ENCODE peak calls at places on chromosomes 3 and 15, in five cellular contexts. One of them, this sample, is unnamed.

GRCh38 chr15:90058308-90058707 is 44.0 kb downstream of the IDH2 start:
- DNase-seq in lung: no peak
- DNase-seq in stimulated activated CD4-positive, alpha-beta T cell treated with anti-CD3 and anti-CD28 coated beads, Interleukin-4, amount 100 ng/mL, for 48 hours: no peak
- DNase-seq in neural crest cell: no peak
- DNase-seq in omental fat pad: no peak
- DNase-seq in this sample: no peak

GRCh38 chr3:52798978-52799476 is 4.4 kb downstream of the ITIH3 start:
- DNase-seq in lung: no peak
- DNase-seq in stimulated activated CD4-positive, alpha-beta T cell treated with anti-CD3 and anti-CD28 coated beads, Interleukin-4, amount 100 ng/mL, for 48 hours: no peak
- DNase-seq in neural crest cell: peak
- DNase-seq in omental fat pad: no peak
- DNase-seq in this sample: no peak

GRCh38 chr3:178001670-178002101 is 534.5 kb upstream of the KCNMB2 start:
- DNase-seq in lung: no peak
- DNase-seq in stimulated activated CD4-positive, alpha-beta T cell treated with anti-CD3 and anti-CD28 coated beads, Interleukin-4, amount 100 ng/mL, for 48 hours: peak
- DNase-seq in neural crest cell: no peak
- DNase-seq in omental fat pad: no peak
- DNase-seq in this sample: no peak

GRCh38 chr3:13192471-13193213 is 119.4 kb upstream of the IQSEC1 start:
- DNase-seq in lung: no peak
- DNase-seq in stimulated activated CD4-positive, alpha-beta T cell treated with anti-CD3 and anti-CD28 coated beads, Interleukin-4, amount 100 ng/mL, for 48 hours: no peak
- DNase-seq in neural crest cell: peak
- DNase-seq in omental fat pad: no peak
- DNase-seq in this sample: no peak

GRCh38 chr3:117563063-117563462 is 853.5 kb downstream of the TUSC7 start:
- DNase-seq in lung: no peak
- DNase-seq in stimulated activated CD4-positive, alpha-beta T cell treated with anti-CD3 and anti-CD28 coated beads, Interleukin-4, amount 100 ng/mL, for 48 hours: no peak
- DNase-seq in neural crest cell: no peak
- DNase-seq in omental fat pad: no peak
- DNase-seq in this sample: no peak

GRCh38 chr3:141070727-141071357 is 19.7 kb downstream of the SPSB4 start:
- DNase-seq in lung: no peak
- DNase-seq in stimulated activated CD4-positive, alpha-beta T cell treated with anti-CD3 and anti-CD28 coated beads, Interleukin-4, amount 100 ng/mL, for 48 hours: no peak
- DNase-seq in neural crest cell: no peak
- DNase-seq in omental fat pad: no peak
- DNase-seq in this sample: no peak

GRCh38 chr15:48120751-48121150 is at the start of gene SLC24A5:
- DNase-seq in lung: no peak
- DNase-seq in stimulated activated CD4-positive, alpha-beta T cell treated with anti-CD3 and anti-CD28 coated beads, Interleukin-4, amount 100 ng/mL, for 48 hours: no peak
- DNase-seq in neural crest cell: no peak
- DNase-seq in omental fat pad: no peak
- DNase-seq in this sample: no peak

GRCh38 chr15:55361048-55361447 is 42.0 kb downstream of the PIGB start:
- DNase-seq in lung: peak
- DNase-seq in stimulated activated CD4-positive, alpha-beta T cell treated with anti-CD3 and anti-CD28 coated beads, Interleukin-4, amount 100 ng/mL, for 48 hours: no peak
- DNase-seq in neural crest cell: no peak
- DNase-seq in omental fat pad: no peak
- DNase-seq in this sample: no peak

GRCh38 chr15:31517711-31518110 is 191.1 kb downstream of the KLF13 start:
- DNase-seq in lung: peak
- DNase-seq in stimulated activated CD4-positive, alpha-beta T cell treated with anti-CD3 and anti-CD28 coated beads, Interleukin-4, amount 100 ng/mL, for 48 hours: no peak
- DNase-seq in neural crest cell: no peak
- DNase-seq in omental fat pad: no peak
- DNase-seq in this sample: no peak

GRCh38 chr15:34609658-34610057 is 26.2 kb upstream of the GOLGA8B start:
- DNase-seq in lung: no peak
- DNase-seq in stimulated activated CD4-positive, alpha-beta T cell treated with anti-CD3 and anti-CD28 coated beads, Interleukin-4, amount 100 ng/mL, for 48 hours: no peak
- DNase-seq in neural crest cell: no peak
- DNase-seq in omental fat pad: no peak
- DNase-seq in this sample: no peak

GRCh38 chr3:32366638-32367368 is 24.9 kb upstream of the CMTM7 start:
- DNase-seq in lung: no peak
- DNase-seq in stimulated activated CD4-positive, alpha-beta T cell treated with anti-CD3 and anti-CD28 coated beads, Interleukin-4, amount 100 ng/mL, for 48 hours: no peak
- DNase-seq in neural crest cell: no peak
- DNase-seq in omental fat pad: no peak
- DNase-seq in this sample: no peak

GRCh38 chr3:129399145-129399894 is 29.1 kb downstream of the EFCAB12 start:
- DNase-seq in lung: peak
- DNase-seq in stimulated activated CD4-positive, alpha-beta T cell treated with anti-CD3 and anti-CD28 coated beads, Interleukin-4, amount 100 ng/mL, for 48 hours: peak
- DNase-seq in neural crest cell: peak
- DNase-seq in omental fat pad: peak
- DNase-seq in this sample: peak

GRCh38 chr15:80175436-80175835 is 22.6 kb downstream of the FAH start:
- DNase-seq in lung: no peak
- DNase-seq in stimulated activated CD4-positive, alpha-beta T cell treated with anti-CD3 and anti-CD28 coated beads, Interleukin-4, amount 100 ng/mL, for 48 hours: no peak
- DNase-seq in neural crest cell: no peak
- DNase-seq in omental fat pad: no peak
- DNase-seq in this sample: no peak

GRCh38 chr15:40340740-40341400 is at the start of gene CCDC9B:
- DNase-seq in lung: peak
- DNase-seq in stimulated activated CD4-positive, alpha-beta T cell treated with anti-CD3 and anti-CD28 coated beads, Interleukin-4, amount 100 ng/mL, for 48 hours: no peak
- DNase-seq in neural crest cell: no peak
- DNase-seq in omental fat pad: peak
- DNase-seq in this sample: peak

GRCh38 chr15:40105517-40106202 is 3.0 kb downstream of the BMF start:
- DNase-seq in lung: no peak
- DNase-seq in stimulated activated CD4-positive, alpha-beta T cell treated with anti-CD3 and anti-CD28 coated beads, Interleukin-4, amount 100 ng/mL, for 48 hours: no peak
- DNase-seq in neural crest cell: no peak
- DNase-seq in omental fat pad: no peak
- DNase-seq in this sample: no peak

GRCh38 chr15:81275711-81276417 is 48.1 kb downstream of the STARD5 start:
- DNase-seq in lung: no peak
- DNase-seq in stimulated activated CD4-positive, alpha-beta T cell treated with anti-CD3 and anti-CD28 coated beads, Interleukin-4, amount 100 ng/mL, for 48 hours: no peak
- DNase-seq in neural crest cell: no peak
- DNase-seq in omental fat pad: no peak
- DNase-seq in this sample: no peak

GRCh38 chr3:172546628-172547214 is 23.5 kb upstream of the TNFSF10 start:
- DNase-seq in lung: no peak
- DNase-seq in stimulated activated CD4-positive, alpha-beta T cell treated with anti-CD3 and anti-CD28 coated beads, Interleukin-4, amount 100 ng/mL, for 48 hours: no peak
- DNase-seq in neural crest cell: no peak
- DNase-seq in omental fat pad: no peak
- DNase-seq in this sample: no peak

GRCh38 chr3:61899700-61900462 is 338.5 kb downstream of the PTPRG start:
- DNase-seq in lung: no peak
- DNase-seq in stimulated activated CD4-positive, alpha-beta T cell treated with anti-CD3 and anti-CD28 coated beads, Interleukin-4, amount 100 ng/mL, for 48 hours: no peak
- DNase-seq in neural crest cell: no peak
- DNase-seq in omental fat pad: no peak
- DNase-seq in this sample: no peak

GRCh38 chr3:294096-294495 is 97.5 kb downstream of the CHL1 start:
- DNase-seq in lung: peak
- DNase-seq in stimulated activated CD4-positive, alpha-beta T cell treated with anti-CD3 and anti-CD28 coated beads, Interleukin-4, amount 100 ng/mL, for 48 hours: no peak
- DNase-seq in neural crest cell: no peak
- DNase-seq in omental fat pad: no peak
- DNase-seq in this sample: no peak

GRCh38 chr15:40081691-40082194 is 26.9 kb downstream of the BMF start:
- DNase-seq in lung: peak
- DNase-seq in stimulated activated CD4-positive, alpha-beta T cell treated with anti-CD3 and anti-CD28 coated beads, Interleukin-4, amount 100 ng/mL, for 48 hours: no peak
- DNase-seq in neural crest cell: peak
- DNase-seq in omental fat pad: no peak
- DNase-seq in this sample: peak

GRCh38 chr3:35777065-35777464 is 137.7 kb downstream of the ARPP21 start:
- DNase-seq in lung: no peak
- DNase-seq in stimulated activated CD4-positive, alpha-beta T cell treated with anti-CD3 and anti-CD28 coated beads, Interleukin-4, amount 100 ng/mL, for 48 hours: no peak
- DNase-seq in neural crest cell: no peak
- DNase-seq in omental fat pad: no peak
- DNase-seq in this sample: no peak

GRCh38 chr3:126013742-126014141 is 44.8 kb downstream of the ROPN1B start:
- DNase-seq in lung: no peak
- DNase-seq in stimulated activated CD4-positive, alpha-beta T cell treated with anti-CD3 and anti-CD28 coated beads, Interleukin-4, amount 100 ng/mL, for 48 hours: no peak
- DNase-seq in neural crest cell: no peak
- DNase-seq in omental fat pad: no peak
- DNase-seq in this sample: no peak

GRCh38 chr3:55884491-55885285 is 397.6 kb upstream of the WNT5A start:
- DNase-seq in lung: no peak
- DNase-seq in stimulated activated CD4-positive, alpha-beta T cell treated with anti-CD3 and anti-CD28 coated beads, Interleukin-4, amount 100 ng/mL, for 48 hours: no peak
- DNase-seq in neural crest cell: no peak
- DNase-seq in omental fat pad: no peak
- DNase-seq in this sample: no peak

GRCh38 chr3:171915275-171915674 is 72.1 kb downstream of the TMEM212 start:
- DNase-seq in lung: no peak
- DNase-seq in stimulated activated CD4-positive, alpha-beta T cell treated with anti-CD3 and anti-CD28 coated beads, Interleukin-4, amount 100 ng/mL, for 48 hours: no peak
- DNase-seq in neural crest cell: no peak
- DNase-seq in omental fat pad: no peak
- DNase-seq in this sample: no peak

GRCh38 chr3:81105761-81106160 is 655.7 kb downstream of the GBE1 start:
- DNase-seq in lung: no peak
- DNase-seq in stimulated activated CD4-positive, alpha-beta T cell treated with anti-CD3 and anti-CD28 coated beads, Interleukin-4, amount 100 ng/mL, for 48 hours: no peak
- DNase-seq in neural crest cell: no peak
- DNase-seq in omental fat pad: no peak
- DNase-seq in this sample: no peak

GRCh38 chr3:37932505-37932904 is 58.1 kb upstream of the VILL start:
- DNase-seq in lung: no peak
- DNase-seq in stimulated activated CD4-positive, alpha-beta T cell treated with anti-CD3 and anti-CD28 coated beads, Interleukin-4, amount 100 ng/mL, for 48 hours: no peak
- DNase-seq in neural crest cell: no peak
- DNase-seq in omental fat pad: no peak
- DNase-seq in this sample: no peak

GRCh38 chr3:71551286-71551919 is 32.1 kb downstream of the FOXP1 start:
- DNase-seq in lung: no peak
- DNase-seq in stimulated activated CD4-positive, alpha-beta T cell treated with anti-CD3 and anti-CD28 coated beads, Interleukin-4, amount 100 ng/mL, for 48 hours: no peak
- DNase-seq in neural crest cell: no peak
- DNase-seq in omental fat pad: no peak
- DNase-seq in this sample: no peak

GRCh38 chr3:12884104-12884742 is 42.9 kb upstream of the RPL32 start:
- DNase-seq in lung: no peak
- DNase-seq in stimulated activated CD4-positive, alpha-beta T cell treated with anti-CD3 and anti-CD28 coated beads, Interleukin-4, amount 100 ng/mL, for 48 hours: no peak
- DNase-seq in neural crest cell: no peak
- DNase-seq in omental fat pad: no peak
- DNase-seq in this sample: peak

GRCh38 chr3:17125738-17126137 is 241.0 kb downstream of the PLCL2 start:
- DNase-seq in lung: peak
- DNase-seq in stimulated activated CD4-positive, alpha-beta T cell treated with anti-CD3 and anti-CD28 coated beads, Interleukin-4, amount 100 ng/mL, for 48 hours: no peak
- DNase-seq in neural crest cell: no peak
- DNase-seq in omental fat pad: no peak
- DNase-seq in this sample: no peak

GRCh38 chr15:52280326-52281084 is 15.1 kb downstream of the MYO5C start:
- DNase-seq in lung: no peak
- DNase-seq in stimulated activated CD4-positive, alpha-beta T cell treated with anti-CD3 and anti-CD28 coated beads, Interleukin-4, amount 100 ng/mL, for 48 hours: no peak
- DNase-seq in neural crest cell: no peak
- DNase-seq in omental fat pad: no peak
- DNase-seq in this sample: no peak

GRCh38 chr15:47736123-47736786 is 18.9 kb downstream of the SEMA6D start:
- DNase-seq in lung: no peak
- DNase-seq in stimulated activated CD4-positive, alpha-beta T cell treated with anti-CD3 and anti-CD28 coated beads, Interleukin-4, amount 100 ng/mL, for 48 hours: no peak
- DNase-seq in neural crest cell: no peak
- DNase-seq in omental fat pad: no peak
- DNase-seq in this sample: no peak

This sample was measured in hippocampal formation.